ENCODE peak calls at places on chromosomes 1 and 21, in nine cellular contexts. L, H, N, T, K, F, W, C and A are unnamed samples.

GRCh38 chr1:87117761-87118160 is 203.3 kb downstream of the HS2ST1 start:
- DNase-seq in L (peak; percentile 20), H (peak; percentile 35), N (peak; percentile 44), T (no peak), K (no peak), F (no peak), W (peak; percentile 25), C (peak; percentile 41), A (no peak)

GRCh38 chr1:246569248-246570238 is 3.3 kb downstream of the CNST start:
- DNase-seq in L (no peak), H (peak; percentile 54), N (peak; percentile 40), T (no peak), K (no peak), F (no peak), W (no peak), C (peak; percentile 73), A (no peak)

GRCh38 chr1:103461171-103462105 is 64.1 kb upstream of the RNPC3 start:
- DNase-seq in L (no peak), H (peak; percentile 20), N (peak; percentile 31), T (no peak), K (no peak), F (peak; percentile 14), W (peak; percentile 19), C (peak; percentile 6), A (no peak)

GRCh38 chr1:118075116-118075515 is 109.9 kb downstream of the SPAG17 start:
- DNase-seq in L (no peak), H (peak; percentile 1), N (no peak), T (no peak), K (no peak), F (no peak), W (no peak), C (peak; percentile 18), A (no peak)

GRCh38 chr1:35565742-35566133 is 7.4 kb upstream of the TFAP2E start:
- DNase-seq in L (no peak), H (no peak), N (no peak), T (no peak), K (no peak), F (no peak), W (no peak), C (no peak), A (no peak)

GRCh38 chr1:85224734-85225623 is 24.2 kb upstream of the SYDE2 start:
- DNase-seq in L (no peak), H (peak; percentile 45), N (no peak), T (no peak), K (peak; percentile 23), F (no peak), W (no peak), C (no peak), A (no peak)

GRCh38 chr1:18946550-18947381 is 9.7 kb downstream of the IFFO2 start:
- DNase-seq in L (no peak), H (no peak), N (peak; percentile 25), T (no peak), K (no peak), F (no peak), W (no peak), C (peak; percentile 36), A (no peak)

GRCh38 chr1:179794669-179795068 is 51.6 kb downstream of the FAM163A start:
- DNase-seq in L (peak; percentile 39), H (peak; percentile 62), N (peak; percentile 82), T (no peak), K (no peak), F (no peak), W (no peak), C (no peak), A (no peak)

GRCh38 chr21:29149771-29150425 is 19.5 kb downstream of the MAP3K7CL start:
- DNase-seq in L (peak; percentile 53), H (peak; percentile 55), N (peak; percentile 45), T (no peak), K (no peak), F (no peak), W (no peak), C (peak; percentile 69), A (no peak)

GRCh38 chr1:232904566-232904965 is 45.8 kb upstream of the NTPCR start:
- DNase-seq in L (peak; percentile 64), H (peak; percentile 84), N (peak; percentile 77), T (no peak), K (no peak), F (no peak), W (peak; percentile 13), C (peak; percentile 86), A (no peak)

GRCh38 chr1:44707112-44707881 is 23.7 kb downstream of the RNU5D-1 start:
- DNase-seq in L (peak; percentile 90), H (peak; percentile 95), N (peak; percentile 82), T (no peak), K (no peak), F (no peak), W (peak; percentile 60), C (peak; percentile 94), A (no peak)

GRCh38 chr1:10252508-10252907 is 42.1 kb downstream of the KIF1B start:
- DNase-seq in L (peak; percentile 34), H (peak; percentile 67), N (peak; percentile 37), T (no peak), K (no peak), F (no peak), W (no peak), C (peak; percentile 88), A (no peak)

GRCh38 chr1:156074661-156075060 is 7.6 kb downstream of the MEX3A start:
- DNase-seq in L (no peak), H (no peak), N (no peak), T (no peak), K (no peak), F (no peak), W (no peak), C (no peak), A (no peak)

GRCh38 chr1:204206121-204206520 is 7.7 kb downstream of the GOLT1A start:
- DNase-seq in L (no peak), H (peak; percentile 45), N (no peak), T (no peak), K (no peak), F (no peak), W (no peak), C (peak; percentile 41), A (no peak)

GRCh38 chr1:8510041-8510823 is 192.3 kb downstream of the SLC45A1 start:
- DNase-seq in L (peak; percentile 73), H (peak; percentile 85), N (peak; percentile 76), T (no peak), K (no peak), F (no peak), W (no peak), C (no peak), A (no peak)